ENCODE peak calls at places on chromosome 7, in six cellular contexts. E is activated naive CD4-positive, alpha-beta T cell; T is osteoblast; O is T-cell; N is NCI-H1417; M is MV-4-11. V is an unnamed sample.

GRCh38 chr7:151806204-151806603 is 70.7 kb downstream of the PRKAG2 start:
- DNase-seq in E (no peak), T (no peak), O (no peak), N (no peak), M (peak), V (no peak)

GRCh38 chr7:149459540-149460433 is 1.1 kb downstream of the ZNF777 start:
- DNase-seq in E (no peak), T (peak), O (no peak), N (peak), M (no peak), V (peak)

GRCh38 chr7:117705630-117706029 is 167.6 kb downstream of the CTTNBP2 start:
- DNase-seq in E (no peak), T (no peak), O (no peak), N (no peak), M (no peak), V (no peak)

GRCh38 chr7:81457858-81458522 is 311.9 kb downstream of the HGF start:
- DNase-seq in E (no peak), T (no peak), O (no peak), N (no peak), M (peak), V (peak)

GRCh38 chr7:815284-816216 is 16.7 kb upstream of the SUN1 start:
- DNase-seq in E (no peak), T (peak), O (no peak), N (peak), M (no peak), V (peak)

GRCh38 chr7:133859871-133860427 is 267.2 kb upstream of the LRGUK start:
- DNase-seq in E (no peak), T (no peak), O (no peak), N (no peak), M (no peak), V (no peak)

GRCh38 chr7:3112499-3113134 is 69.0 kb upstream of the CARD11 start:
- DNase-seq in E (no peak), T (no peak), O (no peak), N (peak), M (no peak), V (no peak)

GRCh38 chr7:110529175-110529574 is 561.8 kb upstream of the LRRN3 start:
- DNase-seq in E (no peak), T (no peak), O (no peak), N (no peak), M (no peak), V (no peak)

GRCh38 chr7:130141858-130142653 is 63.1 kb downstream of the TMEM209 start:
- DNase-seq in E (no peak), T (peak), O (no peak), N (no peak), M (no peak), V (no peak)

GRCh38 chr7:149561072-149561471 is 63.5 kb upstream of the ZNF746 start:
- DNase-seq in E (no peak), T (no peak), O (no peak), N (no peak), M (no peak), V (no peak)

GRCh38 chr7:102306916-102307677 is 20.4 kb downstream of the SH2B2 start:
- DNase-seq in E (no peak), T (peak), O (peak), N (peak), M (peak), V (no peak)

GRCh38 chr7:53035499-53036412 is at the start of gene POM121L12:
- DNase-seq in E (no peak), T (peak), O (no peak), N (no peak), M (no peak), V (no peak)

GRCh38 chr7:87218941-87219544 is 489 bp downstream of the TMEM243 start:
- DNase-seq in E (no peak), T (no peak), O (peak), N (no peak), M (peak), V (peak)

GRCh38 chr7:37076668-37077067 is 352.4 kb upstream of the AOAH start:
- DNase-seq in E (no peak), T (no peak), O (no peak), N (no peak), M (no peak), V (no peak)

GRCh38 chr7:17274551-17275245 is 23.8 kb upstream of the AHR start:
- DNase-seq in E (no peak), T (peak), O (no peak), N (no peak), M (peak), V (no peak)

GRCh38 chr7:156065400-156065799 is 253.1 kb upstream of the SHH start:
- DNase-seq in E (no peak), T (no peak), O (no peak), N (no peak), M (no peak), V (no peak)

GRCh38 chr7:42123716-42124115 is 113.3 kb downstream of the GLI3 start:
- DNase-seq in E (no peak), T (no peak), O (no peak), N (no peak), M (no peak), V (no peak)

GRCh38 chr7:31105256-31105950 is 53.3 kb downstream of the ADCYAP1R1 start:
- DNase-seq in E (no peak), T (no peak), O (no peak), N (no peak), M (no peak), V (no peak)

GRCh38 chr7:100649826-100650565 is 6.3 kb downstream of the ACTL6B start:
- DNase-seq in E (no peak), T (no peak), O (no peak), N (no peak), M (no peak), V (no peak)

GRCh38 chr7:85489498-85489897 is 302.6 kb upstream of the SEMA3D start:
- DNase-seq in E (no peak), T (peak), O (no peak), N (no peak), M (no peak), V (no peak)

GRCh38 chr7:18289801-18290200 is 205.7 kb upstream of the HDAC9 start:
- DNase-seq in E (no peak), T (no peak), O (no peak), N (no peak), M (no peak), V (no peak)

GRCh38 chr7:150992051-150992640 is 1.3 kb downstream of the NOS3 start:
- DNase-seq in E (no peak), T (no peak), O (no peak), N (no peak), M (no peak), V (no peak)

GRCh38 chr7:123674399-123675091 is 18.9 kb downstream of the LMOD2 start:
- DNase-seq in E (no peak), T (peak), O (no peak), N (no peak), M (no peak), V (no peak)

GRCh38 chr7:79334841-79335240 is 118.6 kb downstream of the MAGI2 start:
- DNase-seq in E (no peak), T (no peak), O (no peak), N (no peak), M (no peak), V (no peak)

V was measured in HEK293T.